ENCODE peak calls at places on chromosomes 2 and 18, in ten cellular contexts. W is activated CD4-positive, alpha-beta T cell treated with anti-CD3 and anti-CD28 coated beads, Interleukin-2, amount 50 U/mL, for 4 hours; N is AG09319; S is foreskin fibroblast; C is Right ventricle myocardium inferior; E is HFF-Myc; Y is uterus; F is Daoy; O is kidney glomerular epithelial cell; D is neural progenitor cell. U is an unnamed sample.

GRCh38 chr2:128543646-128544045 is 225.0 kb upstream of the HS6ST1 start:
- DNase-seq in W (no peak), N (no peak), S (no peak), C (peak), E (no peak), Y (no peak), F (no peak), O (no peak), D (peak), U (no peak)

GRCh38 chr2:26848336-26849055 is 564 bp downstream of the DPYSL5 start:
- DNase-seq in W (no peak), N (no peak), S (no peak), C (no peak), E (no peak), Y (no peak), F (peak), O (no peak), D (peak), U (no peak)

GRCh38 chr2:114022360-114023085 is 132.6 kb downstream of the ACTR3 start:
- DNase-seq in W (no peak), N (peak), S (peak), C (no peak), E (no peak), Y (no peak), F (no peak), O (peak), D (no peak), U (peak)

GRCh38 chr2:231425291-231425810 is 29.8 kb downstream of the B3GNT7 start:
- DNase-seq in W (no peak), N (no peak), S (no peak), C (no peak), E (no peak), Y (no peak), F (peak), O (no peak), D (no peak), U (no peak)

GRCh38 chr18:56245856-56246575 is 392.4 kb downstream of the TXNL1 start:
- DNase-seq in W (no peak), N (peak), S (peak), C (no peak), E (no peak), Y (no peak), F (no peak), O (no peak), D (peak), U (no peak)

GRCh38 chr2:63189026-63189425 is 138.4 kb downstream of the OTX1 start:
- DNase-seq in W (no peak), N (no peak), S (peak), C (no peak), E (peak), Y (no peak), F (peak), O (peak), D (peak), U (peak)

GRCh38 chr2:54701029-54701428 is 22.4 kb upstream of the EML6 start:
- DNase-seq in W (no peak), N (no peak), S (no peak), C (no peak), E (no peak), Y (no peak), F (no peak), O (no peak), D (no peak), U (no peak)

GRCh38 chr2:33395660-33396249 is 80.7 kb upstream of the RASGRP3 start:
- DNase-seq in W (peak), N (no peak), S (peak), C (no peak), E (no peak), Y (peak), F (peak), O (peak), D (peak), U (no peak)

GRCh38 chr2:172431428-172431827 is 4.0 kb downstream of the ITGA6 start:
- DNase-seq in W (no peak), N (no peak), S (no peak), C (no peak), E (no peak), Y (peak), F (no peak), O (no peak), D (no peak), U (no peak)

GRCh38 chr2:173537694-173538093 is 183.0 kb downstream of the CDCA7 start:
- DNase-seq in W (no peak), N (no peak), S (no peak), C (no peak), E (no peak), Y (no peak), F (no peak), O (no peak), D (no peak), U (no peak)

GRCh38 chr2:53438692-53439091 is 328.9 kb upstream of the CHAC2 start:
- DNase-seq in W (no peak), N (no peak), S (no peak), C (no peak), E (no peak), Y (no peak), F (no peak), O (no peak), D (no peak), U (no peak)

U was measured in epithelial cell of proximal tubule.